ENCODE peak calls at places on chromosomes 7 and 10, in eight cellular contexts. One of them, this sample, is unnamed.

GRCh38 chr7:50743893-50744292 is 38.8 kb downstream of the GRB10 start:
- DNase-seq in fibroblast of lung: no peak
- DNase-seq in AG04449: no peak
- DNase-seq in foreskin fibroblast: no peak
- DNase-seq in Peyer's patch: no peak
- DNase-seq in stomach: no peak
- DNase-seq in right lobe of liver: no peak
- DNase-seq in A549: no peak
- DNase-seq in this sample: no peak

GRCh38 chr7:138070908-138071307 is 5.4 kb upstream of the AKR1D1 start:
- DNase-seq in stomach: no peak
- DNase-seq in right lobe of liver: no peak
- DNase-seq in fibroblast of lung: no peak
- DNase-seq in Peyer's patch: no peak
- DNase-seq in foreskin fibroblast: no peak
- DNase-seq in AG04449: no peak
- DNase-seq in A549: no peak
- DNase-seq in this sample: no peak

GRCh38 chr7:67608806-67609205 is 612.2 kb downstream of the TYW1 start:
- DNase-seq in right lobe of liver: no peak
- DNase-seq in foreskin fibroblast: no peak
- DNase-seq in stomach: no peak
- DNase-seq in AG04449: no peak
- DNase-seq in fibroblast of lung: no peak
- DNase-seq in Peyer's patch: no peak
- DNase-seq in A549: no peak
- DNase-seq in this sample: no peak

GRCh38 chr7:134343136-134343535 is 26.4 kb upstream of the SLC35B4 start:
- DNase-seq in AG04449: no peak
- DNase-seq in fibroblast of lung: no peak
- DNase-seq in foreskin fibroblast: no peak
- DNase-seq in Peyer's patch: no peak
- DNase-seq in stomach: no peak
- DNase-seq in A549: no peak
- DNase-seq in right lobe of liver: no peak
- DNase-seq in this sample: no peak

GRCh38 chr10:81018898-81019890 is 481.5 kb downstream of the SH2D4B start:
- DNase-seq in AG04449: no peak
- DNase-seq in right lobe of liver: no peak
- DNase-seq in stomach: no peak
- DNase-seq in foreskin fibroblast: peak; percentile 53
- DNase-seq in Peyer's patch: no peak
- DNase-seq in A549: peak; percentile 70
- DNase-seq in fibroblast of lung: peak; percentile 29
- DNase-seq in this sample: peak; percentile 54

GRCh38 chr10:11724938-11725776 is 17.0 kb upstream of the ECHDC3 start:
- DNase-seq in AG04449: peak; percentile 34
- DNase-seq in right lobe of liver: no peak
- DNase-seq in fibroblast of lung: peak; percentile 59
- DNase-seq in foreskin fibroblast: peak; percentile 81
- DNase-seq in stomach: no peak
- DNase-seq in A549: peak; percentile 72
- DNase-seq in Peyer's patch: no peak
- DNase-seq in this sample: peak; percentile 63

GRCh38 chr10:31756131-31757119 is 172.2 kb downstream of the ARHGAP12 start:
- DNase-seq in foreskin fibroblast: no peak
- DNase-seq in right lobe of liver: no peak
- DNase-seq in fibroblast of lung: no peak
- DNase-seq in AG04449: no peak
- DNase-seq in Peyer's patch: no peak
- DNase-seq in stomach: no peak
- DNase-seq in A549: no peak
- DNase-seq in this sample: no peak

GRCh38 chr7:73977626-73978618 is 50.1 kb upstream of the ELN start:
- DNase-seq in A549: peak; percentile 37
- DNase-seq in fibroblast of lung: peak; percentile 26
- DNase-seq in right lobe of liver: peak; percentile 51
- DNase-seq in AG04449: no peak
- DNase-seq in stomach: no peak
- DNase-seq in Peyer's patch: no peak
- DNase-seq in foreskin fibroblast: peak; percentile 53
- DNase-seq in this sample: no peak

GRCh38 chr10:73909716-73910115 is 1.2 kb upstream of the PLAU start:
- DNase-seq in AG04449: no peak
- DNase-seq in foreskin fibroblast: no peak
- DNase-seq in Peyer's patch: no peak
- DNase-seq in right lobe of liver: no peak
- DNase-seq in A549: no peak
- DNase-seq in stomach: no peak
- DNase-seq in fibroblast of lung: no peak
- DNase-seq in this sample: no peak

GRCh38 chr7:107856806-107857540 is 34.0 kb upstream of the DLD start:
- DNase-seq in Peyer's patch: peak; percentile 26
- DNase-seq in AG04449: no peak
- DNase-seq in stomach: no peak
- DNase-seq in A549: no peak
- DNase-seq in right lobe of liver: no peak
- DNase-seq in fibroblast of lung: peak; percentile 31
- DNase-seq in foreskin fibroblast: no peak
- DNase-seq in this sample: no peak

GRCh38 chr10:63438506-63439498 is 27.0 kb downstream of the JMJD1C start:
- DNase-seq in fibroblast of lung: peak; percentile 56
- DNase-seq in Peyer's patch: no peak
- DNase-seq in stomach: no peak
- DNase-seq in right lobe of liver: no peak
- DNase-seq in foreskin fibroblast: no peak
- DNase-seq in A549: no peak
- DNase-seq in AG04449: no peak
- DNase-seq in this sample: no peak

GRCh38 chr10:22427890-22428571 is 82.7 kb downstream of the SPAG6 start:
- DNase-seq in Peyer's patch: no peak
- DNase-seq in right lobe of liver: no peak
- DNase-seq in fibroblast of lung: peak; percentile 94
- DNase-seq in stomach: no peak
- DNase-seq in A549: peak; percentile 51
- DNase-seq in foreskin fibroblast: peak; percentile 95
- DNase-seq in AG04449: peak; percentile 80
- DNase-seq in this sample: peak; percentile 88

GRCh38 chr7:111762799-111763198 is 200.5 kb upstream of the IMMP2L start:
- DNase-seq in stomach: no peak
- DNase-seq in right lobe of liver: no peak
- DNase-seq in Peyer's patch: no peak
- DNase-seq in A549: no peak
- DNase-seq in fibroblast of lung: no peak
- DNase-seq in foreskin fibroblast: no peak
- DNase-seq in AG04449: no peak
- DNase-seq in this sample: no peak

GRCh38 chr7:110442386-110442837 is 648.5 kb upstream of the LRRN3 start:
- DNase-seq in right lobe of liver: no peak
- DNase-seq in fibroblast of lung: no peak
- DNase-seq in stomach: peak; percentile 31
- DNase-seq in A549: peak; percentile 62
- DNase-seq in AG04449: no peak
- DNase-seq in foreskin fibroblast: peak; percentile 11
- DNase-seq in Peyer's patch: no peak
- DNase-seq in this sample: peak; percentile 20

GRCh38 chr7:50431316-50431715 is 18.8 kb downstream of the FIGNL1 start:
- DNase-seq in right lobe of liver: no peak
- DNase-seq in stomach: no peak
- DNase-seq in foreskin fibroblast: no peak
- DNase-seq in AG04449: no peak
- DNase-seq in A549: no peak
- DNase-seq in fibroblast of lung: no peak
- DNase-seq in Peyer's patch: no peak
- DNase-seq in this sample: no peak

GRCh38 chr10:77223532-77224460 is 413.8 kb downstream of the KCNMA1 start:
- DNase-seq in A549: no peak
- DNase-seq in stomach: no peak
- DNase-seq in fibroblast of lung: no peak
- DNase-seq in AG04449: no peak
- DNase-seq in Peyer's patch: no peak
- DNase-seq in right lobe of liver: no peak
- DNase-seq in foreskin fibroblast: peak; percentile 37
- DNase-seq in this sample: no peak

GRCh38 chr10:55500931-55501559 is 700.0 kb upstream of the PCDH15 start:
- DNase-seq in right lobe of liver: no peak
- DNase-seq in A549: peak; percentile 37
- DNase-seq in foreskin fibroblast: peak; percentile 0
- DNase-seq in stomach: no peak
- DNase-seq in fibroblast of lung: peak; percentile 21
- DNase-seq in Peyer's patch: no peak
- DNase-seq in AG04449: no peak
- DNase-seq in this sample: peak; percentile 19

GRCh38 chr10:49298666-49298989 is 342 bp upstream of the C10orf71 start:
- DNase-seq in AG04449: no peak
- DNase-seq in foreskin fibroblast: peak; percentile 12
- DNase-seq in right lobe of liver: no peak
- DNase-seq in fibroblast of lung: no peak
- DNase-seq in A549: no peak
- DNase-seq in stomach: no peak
- DNase-seq in Peyer's patch: no peak
- DNase-seq in this sample: no peak

GRCh38 chr7:115060095-115060830 is 138.4 kb downstream of the MDFIC start:
- DNase-seq in right lobe of liver: no peak
- DNase-seq in Peyer's patch: no peak
- DNase-seq in A549: no peak
- DNase-seq in stomach: no peak
- DNase-seq in foreskin fibroblast: no peak
- DNase-seq in AG04449: no peak
- DNase-seq in fibroblast of lung: no peak
- DNase-seq in this sample: no peak

GRCh38 chr7:80453699-80454340 is 58.0 kb downstream of the GNAT3 start:
- DNase-seq in AG04449: no peak
- DNase-seq in right lobe of liver: no peak
- DNase-seq in Peyer's patch: no peak
- DNase-seq in foreskin fibroblast: peak; percentile 59
- DNase-seq in A549: peak; percentile 40
- DNase-seq in fibroblast of lung: no peak
- DNase-seq in stomach: no peak
- DNase-seq in this sample: peak; percentile 45

DNA sequence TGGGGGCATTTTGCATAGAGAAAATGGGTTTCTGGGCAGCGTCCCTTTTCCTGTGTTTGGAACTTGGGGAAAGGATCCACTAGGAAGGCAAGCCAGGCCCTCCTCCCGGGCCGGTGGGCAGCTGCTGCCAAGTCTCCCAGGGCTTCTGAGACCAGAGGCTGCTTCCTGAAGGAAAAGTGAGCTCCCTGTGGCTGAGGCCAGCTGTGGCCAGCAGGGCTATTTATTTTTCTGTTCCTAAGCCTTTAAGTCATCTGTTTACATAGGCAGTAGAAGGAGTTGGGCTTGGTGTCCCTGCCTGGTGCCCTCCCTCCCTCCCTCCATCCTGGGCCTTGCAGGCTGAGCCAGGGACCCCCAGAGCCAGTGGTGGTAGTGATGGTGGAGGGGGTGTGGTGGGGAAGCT is 70.5 kb upstream of the COL13A1 start:
- DNase-seq in AG04449: no peak
- DNase-seq in Peyer's patch: no peak
- DNase-seq in foreskin fibroblast: peak; percentile 73
- DNase-seq in right lobe of liver: no peak
- DNase-seq in stomach: no peak
- DNase-seq in fibroblast of lung: peak; percentile 83
- DNase-seq in A549: peak; percentile 18
- DNase-seq in this sample: peak; percentile 90
- TF ChIP-seq CTCF in AG04449: no peak
- TF ChIP-seq CTCF in Peyer's patch: no peak
- TF ChIP-seq CTCF in foreskin fibroblast: peak; percentile 6
- TF ChIP-seq CTCF in right lobe of liver: no peak
- TF ChIP-seq CTCF in stomach: no peak
- TF ChIP-seq CTCF in fibroblast of lung: peak; percentile 30
- TF ChIP-seq CTCF in A549: no peak
- TF ChIP-seq CTCF in this sample: no peak

GRCh38 chr10:2950546-2950945 is 116.8 kb upstream of the PFKP start:
- DNase-seq in right lobe of liver: no peak
- DNase-seq in AG04449: no peak
- DNase-seq in foreskin fibroblast: no peak
- DNase-seq in fibroblast of lung: no peak
- DNase-seq in A549: no peak
- DNase-seq in stomach: no peak
- DNase-seq in Peyer's patch: no peak
- DNase-seq in this sample: no peak
- H3K4me3 ChIP-seq in right lobe of liver: no peak overlapping the region
- H3K4me3 ChIP-seq in AG04449: no peak overlapping the region
- H3K4me3 ChIP-seq in foreskin fibroblast: no peak overlapping the region
- H3K4me3 ChIP-seq in fibroblast of lung: no peak overlapping the region
- H3K4me3 ChIP-seq in A549: no peak overlapping the region
- H3K4me3 ChIP-seq in stomach: no peak overlapping the region
- H3K4me3 ChIP-seq in Peyer's patch: no peak overlapping the region
- H3K4me3 ChIP-seq in this sample: no peak overlapping the region

DNA sequence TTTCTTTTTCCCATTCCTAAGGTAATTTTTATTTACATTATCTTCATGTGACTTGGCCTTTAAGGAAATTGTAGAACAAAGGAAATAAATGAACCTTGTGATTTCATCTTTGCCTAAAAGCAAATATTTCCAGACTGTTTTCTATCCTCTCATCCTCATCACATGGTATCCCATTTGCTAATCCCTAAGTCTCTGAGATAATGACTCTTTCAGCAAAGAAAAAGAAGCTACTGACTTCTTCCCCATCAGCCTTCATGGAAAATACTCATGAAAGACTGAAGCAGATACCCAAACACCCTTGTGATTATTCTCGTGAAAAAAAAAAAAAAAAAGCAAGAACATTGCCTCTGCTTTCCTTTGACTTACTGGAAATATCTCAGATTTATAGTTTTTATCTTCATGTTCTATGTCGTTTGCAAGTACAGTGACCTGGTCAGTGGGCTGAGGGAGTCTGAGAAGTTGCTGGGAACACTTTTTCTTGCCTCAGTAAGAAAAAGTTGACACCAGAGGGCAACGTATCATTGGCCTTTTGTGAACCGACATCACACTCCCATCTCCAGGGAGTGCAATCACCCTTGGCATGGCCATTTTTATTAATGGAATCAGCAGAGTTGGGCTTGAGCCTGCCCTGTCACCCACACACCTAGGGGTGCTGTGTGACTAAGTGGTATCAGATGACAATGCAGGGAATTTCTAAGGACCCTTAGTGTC is 246.0 kb upstream of the KMT2E start:
- DNase-seq in stomach: no peak
- DNase-seq in foreskin fibroblast: peak; percentile 13
- DNase-seq in fibroblast of lung: no peak
- DNase-seq in right lobe of liver: no peak
- DNase-seq in Peyer's patch: no peak
- DNase-seq in A549: no peak
- DNase-seq in AG04449: no peak
- DNase-seq in this sample: no peak
- TF ChIP-seq CTCF in stomach: no peak
- TF ChIP-seq CTCF in foreskin fibroblast: no peak
- TF ChIP-seq CTCF in fibroblast of lung: no peak
- TF ChIP-seq CTCF in right lobe of liver: no peak
- TF ChIP-seq CTCF in Peyer's patch: no peak
- TF ChIP-seq CTCF in A549: no peak
- TF ChIP-seq CTCF in AG04449: no peak
- TF ChIP-seq CTCF in this sample: no peak

DNA sequence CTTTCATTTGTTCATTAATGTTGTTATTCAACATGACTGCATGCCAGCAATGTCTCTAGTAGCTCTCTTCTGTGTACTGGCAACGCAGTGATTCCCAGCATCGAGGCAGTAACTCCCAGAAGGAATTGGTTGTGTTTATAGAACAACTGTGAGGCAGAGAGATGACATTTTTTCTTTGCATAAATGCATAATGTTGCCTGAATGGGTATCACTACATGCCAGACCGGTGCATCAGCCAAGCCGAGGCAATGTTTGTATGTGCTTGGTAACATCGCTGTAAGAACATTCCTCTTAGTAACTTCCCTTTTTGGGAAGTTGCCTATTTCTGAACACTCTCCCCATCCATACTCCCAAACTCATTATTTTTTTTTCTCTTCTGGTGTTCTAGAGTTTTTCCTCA is 182.9 kb downstream of the HTR7 start:
- DNase-seq in foreskin fibroblast: peak; percentile 96
- DNase-seq in fibroblast of lung: peak; percentile 96
- DNase-seq in stomach: no peak
- DNase-seq in AG04449: peak; percentile 64
- DNase-seq in A549: no peak
- DNase-seq in Peyer's patch: no peak
- DNase-seq in right lobe of liver: no peak
- DNase-seq in this sample: peak; percentile 95
- H3K4me3 ChIP-seq in foreskin fibroblast: no peak overlapping the region
- H3K4me3 ChIP-seq in fibroblast of lung: no peak overlapping the region
- H3K4me3 ChIP-seq in stomach: no peak overlapping the region
- H3K4me3 ChIP-seq in AG04449: no peak overlapping the region
- H3K4me3 ChIP-seq in A549: no peak overlapping the region
- H3K4me3 ChIP-seq in Peyer's patch: no peak overlapping the region
- H3K4me3 ChIP-seq in right lobe of liver: no peak overlapping the region
- H3K4me3 ChIP-seq in this sample: no peak overlapping the region